ENCODE peak calls at places on chromosomes 3 and 15, in eight cellular contexts. A, O, D, C, I, V, Y and Q are unnamed samples.

GRCh38 chr3:10471337-10471721 is 34.1 kb downstream of the ATP2B2 start:
- ATAC-seq in A (no peak), O (no peak), D (no peak), C (no peak), I (no peak), V (no peak), Y (peak), Q (no peak)

GRCh38 chr15:74036271-74037170 is 42.0 kb downstream of the PML start:
- ATAC-seq in A (no peak), O (no peak), D (no peak), C (peak), I (peak), V (peak), Y (peak), Q (peak)

GRCh38 chr3:27796365-27796875 is 74.3 kb upstream of the EOMES start:
- ATAC-seq in A (no peak), O (no peak), D (no peak), C (no peak), I (no peak), V (no peak), Y (no peak), Q (no peak)

GRCh38 chr15:76177491-76178040 is 117.8 kb downstream of the TMEM266 start:
- ATAC-seq in A (no peak), O (no peak), D (no peak), C (peak), I (peak), V (no peak), Y (peak), Q (peak)

GRCh38 chr3:38627956-38628355 is 21.5 kb downstream of the SCN5A start:
- ATAC-seq in A (no peak), O (no peak), D (no peak), C (peak), I (peak), V (no peak), Y (peak), Q (no peak)

GRCh38 chr3:151894219-151894618 is 20.8 kb downstream of the SUCNR1 start:
- ATAC-seq in A (no peak), O (no peak), D (no peak), C (no peak), I (no peak), V (no peak), Y (no peak), Q (no peak)

GRCh38 chr15:62324382-62324781 is 159.3 kb upstream of the C2CD4B start:
- ATAC-seq in A (no peak), O (no peak), D (no peak), C (no peak), I (no peak), V (peak), Y (no peak), Q (no peak)

GRCh38 chr15:34993413-34993812 is 5.3 kb upstream of the ZNF770 start:
- ATAC-seq in A (no peak), O (no peak), D (no peak), C (no peak), I (no peak), V (no peak), Y (no peak), Q (no peak)

GRCh38 chr15:41502787-41503668 is 9.4 kb downstream of the ITPKA start:
- ATAC-seq in A (no peak), O (no peak), D (no peak), C (peak), I (no peak), V (peak), Y (no peak), Q (no peak)

GRCh38 chr3:196117809-196118208 is 35.9 kb upstream of the TFRC start:
- ATAC-seq in A (no peak), O (no peak), D (no peak), C (no peak), I (no peak), V (no peak), Y (no peak), Q (no peak)

GRCh38 chr3:178367817-178368617 is 168.2 kb upstream of the KCNMB2 start:
- ATAC-seq in A (peak), O (peak), D (no peak), C (no peak), I (no peak), V (no peak), Y (no peak), Q (peak)

GRCh38 chr15:30958219-30958618 is 33.2 kb downstream of the MTMR10 start:
- ATAC-seq in A (no peak), O (no peak), D (no peak), C (no peak), I (no peak), V (no peak), Y (no peak), Q (no peak)

GRCh38 chr15:64429448-64429847 is 30.9 kb upstream of the ZNF609 start:
- ATAC-seq in A (no peak), O (no peak), D (no peak), C (no peak), I (no peak), V (no peak), Y (no peak), Q (no peak)

GRCh38 chr3:17006143-17006839 is 121.5 kb downstream of the PLCL2 start:
- ATAC-seq in A (no peak), O (no peak), D (no peak), C (no peak), I (no peak), V (no peak), Y (no peak), Q (no peak)

GRCh38 chr3:113968986-113969385 is 21.2 kb downstream of the ZDHHC23 start:
- ATAC-seq in A (peak), O (no peak), D (no peak), C (no peak), I (no peak), V (peak), Y (no peak), Q (peak)

GRCh38 chr3:64687781-64688515 is at the start of gene ADAMTS9:
- ATAC-seq in A (peak), O (peak), D (peak), C (peak), I (peak), V (peak), Y (peak), Q (peak)

DNA sequence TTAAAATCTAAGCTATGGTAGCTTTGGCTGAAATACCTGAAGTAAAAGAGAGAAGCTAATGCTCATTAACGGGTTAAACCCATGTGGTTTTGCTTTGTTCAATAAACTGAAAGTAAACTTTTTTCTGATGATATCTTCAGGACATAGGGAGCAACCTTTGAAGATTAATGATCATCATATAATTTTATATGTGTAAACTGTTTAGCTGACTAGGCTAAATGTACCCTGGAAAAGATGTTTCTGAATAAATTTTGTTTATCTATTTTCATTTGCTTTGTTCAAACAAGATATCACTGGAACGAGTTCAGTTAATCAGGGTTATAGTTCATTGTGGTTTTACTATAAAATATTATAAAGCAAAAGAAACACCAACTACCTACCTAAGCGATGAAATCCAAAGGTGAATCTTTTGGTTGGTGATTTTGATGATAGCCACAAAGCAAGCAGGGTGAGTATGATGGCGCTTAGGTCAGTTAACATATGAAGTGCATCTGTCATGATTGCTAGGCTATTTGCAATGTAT is 11.7 kb downstream of the SLC30A4 start:
- ATAC-seq in A (no peak), O (no peak), D (no peak), C (no peak), I (no peak), V (no peak), Y (no peak), Q (no peak)
- H3K27ac ChIP-seq in A (no peak), O (no peak), D (no peak), C (no peak), I (no peak), V (no peak), Y (no peak), Q (no peak)

GRCh38 chr15:80527961-80528360 is 123.8 kb downstream of the ARNT2 start:
- ATAC-seq in A (no peak), O (no peak), D (no peak), C (no peak), I (no peak), V (no peak), Y (no peak), Q (no peak)
- H3K27ac ChIP-seq in A (no peak), O (no peak), D (no peak), C (no peak), I (no peak), V (no peak), Y (no peak), Q (no peak)

GRCh38 chr3:188431040-188431439 is 277.1 kb downstream of the LPP start:
- ATAC-seq in A (no peak), O (no peak), D (no peak), C (no peak), I (no peak), V (no peak), Y (no peak), Q (no peak)
- H3K27ac ChIP-seq in A (no peak), O (no peak), D (no peak), C (peak), I (no peak), V (peak), Y (no peak), Q (peak)

GRCh38 chr3:123883656-123884257 is 375 bp downstream of the MYLK start:
- ATAC-seq in A (peak), O (no peak), D (no peak), C (no peak), I (peak), V (peak), Y (no peak), Q (no peak)
- H3K27ac ChIP-seq in A (no peak), O (no peak), D (no peak), C (no peak), I (peak), V (no peak), Y (no peak), Q (peak)

GRCh38 chr15:52656412-52656811 is 22.8 kb downstream of the ATOSA start:
- ATAC-seq in A (no peak), O (no peak), D (no peak), C (no peak), I (no peak), V (no peak), Y (no peak), Q (no peak)
- H3K27ac ChIP-seq in A (peak), O (no peak), D (no peak), C (peak), I (no peak), V (no peak), Y (no peak), Q (peak)

GRCh38 chr3:53884623-53885022 is 2.7 kb upstream of the ACTR8 start:
- ATAC-seq in A (no peak), O (no peak), D (no peak), C (no peak), I (no peak), V (no peak), Y (no peak), Q (no peak)
- H3K27ac ChIP-seq in A (no peak), O (no peak), D (no peak), C (no peak), I (no peak), V (no peak), Y (no peak), Q (no peak)

DNA sequence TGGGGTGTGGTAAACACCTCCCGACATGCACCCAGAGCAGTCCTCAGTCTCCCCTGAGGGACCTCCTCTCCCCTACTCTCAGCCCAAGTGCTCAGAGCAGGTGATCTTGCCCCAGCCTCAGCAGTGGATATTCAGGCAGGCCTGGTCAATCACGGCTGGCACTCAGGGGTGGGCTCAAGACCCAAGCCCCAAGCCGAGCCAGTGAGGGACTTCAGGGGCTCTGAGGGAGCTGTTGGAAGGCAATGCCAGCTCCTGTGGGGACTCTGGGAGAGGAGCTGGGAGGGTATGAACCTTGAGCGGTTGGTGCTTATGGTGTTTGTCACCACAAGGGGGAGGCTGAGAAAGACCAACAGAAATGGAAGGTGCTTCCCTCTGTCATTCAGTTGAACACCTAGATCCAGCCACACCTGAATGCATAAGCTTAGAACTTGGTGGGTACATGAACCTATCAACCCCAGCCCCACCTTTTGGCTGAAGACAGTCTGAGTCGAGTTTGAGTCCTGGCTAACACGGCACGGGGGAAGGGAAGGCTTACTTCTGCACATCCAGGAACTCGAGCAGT is 19.4 kb downstream of the ALS2CL start:
- ATAC-seq in A (no peak), O (no peak), D (no peak), C (no peak), I (no peak), V (no peak), Y (peak), Q (no peak)
- H3K27ac ChIP-seq in A (no peak), O (no peak), D (no peak), C (no peak), I (no peak), V (no peak), Y (no peak), Q (no peak)